ENCODE peak calls at places on chromosomes 4 and X, in nine cellular contexts. U is foreskin fibroblast; T is mammary epithelial cell; P is tibial nerve; Y is activated CD8-positive, alpha-beta T cell treated with anti-CD3 and anti-CD28 coated beads, Interleukin-2, amount 10 ng/mL, durations not matched to agents 7 days and 5 days; V is CD14-positive monocyte; X is SK-MEL-5; O is bronchial epithelial cell; G is AG10803. A is an unnamed sample.

GRCh38 chrX:49978191-49978590 is 55.8 kb downstream of the CLCN5 start:
- DNase-seq in U (no peak), X (no peak), P (no peak), Y (no peak), V (no peak), T (no peak), O (peak; percentile 32), G (no peak), A (no peak)

GRCh38 chr4:145843148-145843547 is 95.5 kb downstream of the ZNF827 start:
- DNase-seq in U (peak; percentile 82), V (no peak), Y (no peak), X (no peak), G (peak; percentile 91), O (peak; percentile 66), T (peak; percentile 54), P (no peak), A (peak; percentile 77)

GRCh38 chrX:140360924-140361323 is 143.9 kb downstream of the SOX3 start:
- DNase-seq in G (no peak), O (no peak), X (no peak), V (no peak), Y (no peak), T (no peak), U (no peak), P (no peak), A (no peak)

GRCh38 chr4:109163493-109163892 is 139.0 kb downstream of the COL25A1 start:
- DNase-seq in T (no peak), G (no peak), O (no peak), V (no peak), U (no peak), X (no peak), Y (no peak), P (no peak), A (no peak)

GRCh38 chr4:61200195-61200990 is at the start of gene ADGRL3:
- DNase-seq in X (no peak), T (peak; percentile 56), P (no peak), U (peak; percentile 54), Y (no peak), G (no peak), O (no peak), V (no peak), A (peak; percentile 66)

GRCh38 chr4:7160439-7160838 is 31.9 kb upstream of the SORCS2 start:
- DNase-seq in G (no peak), T (no peak), U (no peak), V (no peak), O (no peak), X (no peak), Y (no peak), P (peak; percentile 10), A (no peak)

GRCh38 chrX:153948002-153948466 is 3.6 kb upstream of the RENBP start:
- DNase-seq in X (no peak), U (no peak), V (no peak), P (no peak), G (no peak), Y (no peak), T (no peak), O (no peak), A (no peak)

GRCh38 chr4:67700874-67701850 is at the start of gene UBA6:
- DNase-seq in V (peak; percentile 95), Y (peak; percentile 97), X (peak; percentile 93), U (peak; percentile 99), T (peak; percentile 96), P (peak; percentile 80), O (peak; percentile 92), G (peak; percentile 96), A (peak; percentile 98)

GRCh38 chr4:30912098-30912719 is 192.0 kb downstream of the PCDH7 start:
- DNase-seq in Y (no peak), O (peak; percentile 17), X (no peak), G (no peak), P (no peak), V (no peak), T (no peak), U (peak; percentile 32), A (peak; percentile 45)

A was measured in adipocyte.